ENCODE peak calls at places on chromosome X, in four cellular contexts. F, A, Z and I are unnamed samples. For H3K36me3 and H3K4me1, the result is how much of the 10 kb centered on the place peaks cover.

GRCh38 chrX:84118769-84119168 is 69.2 kb downstream of the RPS6KA6 start:
- DNase-seq in A (no peak), Z (no peak), F (no peak), I (no peak)

GRCh38 chrX:118637997-118638396 is 89.4 kb upstream of the IL13RA1 start:
- DNase-seq in Z (no peak), F (no peak), A (no peak), I (no peak)

GRCh38 chrX:8433296-8434094 is 31.1 kb upstream of the VCX3B start:
- DNase-seq in A (no peak), F (no peak), Z (no peak), I (no peak)

GRCh38 chrX:18566748-18567147 is 105.2 kb downstream of the RS1 start:
- DNase-seq in Z (no peak), A (no peak), F (no peak), I (no peak)

GRCh38 chrX:19063030-19063429 is 59.2 kb downstream of the ADGRG2 start:
- DNase-seq in Z (no peak), A (no peak), F (no peak), I (no peak)

GRCh38 chrX:13690836-13691235 is 1.9 kb downstream of the RAB9A start:
- DNase-seq in A (no peak), F (no peak), Z (no peak), I (no peak)

GRCh38 chrX:138150709-138151108 is 560.8 kb downstream of the FGF13 start:
- DNase-seq in F (no peak), Z (no peak), A (no peak), I (no peak)

GRCh38 chrX:68710870-68711576 is 63.6 kb downstream of the STARD8 start:
- DNase-seq in F (peak), Z (no peak), A (no peak), I (no peak)

GRCh38 chrX:13371191-13371590 is 51.3 kb upstream of the ATXN3L start:
- DNase-seq in F (no peak), Z (no peak), A (no peak), I (no peak)

GRCh38 chrX:136268051-136269048 is 17.1 kb upstream of the MAP7D3 start:
- DNase-seq in Z (peak), F (no peak), A (no peak), I (no peak)

GRCh38 chrX:41984628-41985027 is 61.3 kb upstream of the CASK start:
- DNase-seq in Z (peak), A (no peak), F (no peak), I (no peak)

DNA sequence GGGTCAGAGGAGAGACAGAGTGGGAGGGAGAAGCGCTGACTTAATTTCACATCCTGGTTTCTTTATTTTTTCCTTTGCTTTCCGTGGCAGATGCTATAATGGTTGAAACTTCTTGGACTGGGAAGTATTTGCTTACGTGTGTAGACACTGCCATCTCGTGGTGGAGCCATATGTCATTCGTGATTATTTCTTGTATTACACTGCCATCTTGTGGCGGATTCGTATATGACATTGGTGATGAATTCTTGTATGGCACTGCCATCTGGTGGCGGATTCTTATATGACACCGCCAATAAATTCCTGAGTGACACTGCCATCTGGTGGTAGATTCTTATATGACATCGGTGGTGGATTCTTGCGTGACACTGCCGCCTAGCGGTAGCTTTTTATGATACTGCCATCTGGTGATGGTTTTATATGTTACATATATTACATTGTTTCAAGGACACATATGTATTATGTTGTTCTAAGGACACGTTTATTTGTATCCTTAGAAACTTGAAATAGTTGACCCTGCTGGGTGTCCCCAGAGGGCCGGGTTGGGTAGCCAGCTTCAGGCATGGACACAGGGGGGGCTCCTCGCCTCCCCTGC is 37.3 kb upstream of the CLCN4 start:
- DNase-seq in A (no peak), F (no peak), Z (peak), I (peak)
- H3K36me3 ChIP-seq in A (under half), F (under half), Z (under half), I (under half)

GRCh38 chrX:71118985-71119535 is 664 bp downstream of the MED12 start:
- DNase-seq in F (no peak), A (no peak), Z (peak), I (no peak)

GRCh38 chrX:71111851-71112468 is 583 bp upstream of the IL2RG start:
- DNase-seq in Z (no peak), A (no peak), F (no peak), I (no peak)

GRCh38 chrX:71118032-71118984 is at the start of gene MED12:
- DNase-seq in A (peak), F (peak), Z (peak), I (peak)

GRCh38 chrX:71117358-71117757 is 1.0 kb upstream of the MED12 start:
- DNase-seq in A (no peak), Z (no peak), F (no peak), I (no peak)
- H3K4me3 ChIP-seq in A (no peak), Z (no peak), F (peak), I (peak)

DNA sequence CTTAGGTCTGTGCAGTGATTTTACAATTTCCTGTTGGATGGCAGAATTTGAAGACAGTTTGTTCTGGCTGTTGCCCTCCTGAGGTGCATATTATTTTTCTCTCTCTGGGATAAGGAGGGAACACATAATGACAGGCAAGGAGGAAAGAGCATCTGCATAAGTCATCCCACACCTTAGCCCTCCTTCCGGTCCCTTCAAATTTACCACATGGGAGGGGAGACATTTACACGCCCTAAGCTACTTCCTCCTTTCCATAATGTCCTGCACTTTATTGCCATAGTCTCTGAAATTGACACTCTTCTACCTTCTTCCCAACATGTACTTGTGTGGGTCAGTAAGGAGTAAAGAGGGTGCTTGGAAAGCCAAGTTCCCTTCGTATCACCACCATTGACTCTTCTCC is 13.9 kb downstream of the SMPX start:
- DNase-seq in F (no peak), A (no peak), Z (no peak), I (no peak)
- H3K4me1 ChIP-seq in F (under half), A (under half), Z (under half), I (under half)

DNA sequence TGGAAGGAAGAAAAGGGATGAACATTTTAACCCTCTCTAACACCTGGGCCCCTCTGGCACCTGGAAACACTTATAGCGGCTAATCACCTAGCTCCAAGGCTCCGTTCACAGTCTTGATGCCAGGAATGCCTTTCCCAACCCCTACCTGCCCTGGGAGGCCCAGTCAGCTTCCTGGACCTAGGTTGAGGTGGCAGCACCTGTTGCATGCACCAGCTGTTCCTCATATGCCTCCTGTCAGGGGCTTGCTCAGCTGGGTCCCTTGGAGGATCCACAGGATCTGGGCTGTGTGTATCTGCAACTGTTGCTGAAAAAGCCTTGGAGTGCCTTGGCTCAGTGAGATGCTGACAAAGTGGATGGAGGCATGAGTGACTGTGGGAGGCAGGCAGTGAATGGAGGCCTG is 4.4 kb downstream of the CFP start:
- DNase-seq in A (no peak), F (no peak), Z (no peak), I (no peak)
- H3K36me3 ChIP-seq in A (under half), F (under half), Z (under half), I (under half)